ENCODE peak calls at places on chromosomes 11 and 22, in nine cellular contexts. N, P, Z, S, T, H, M, O and D are unnamed samples.

GRCh38 chr22:40182231-40182835 is 4.6 kb downstream of the TNRC6B start:
- DNase-seq in N (no peak), P (peak), Z (no peak), S (no peak), T (no peak), H (no peak), M (no peak), O (no peak), D (peak)

GRCh38 chr11:118618115-118618990 is 10.9 kb downstream of the PHLDB1 start:
- DNase-seq in N (no peak), P (peak), Z (no peak), S (no peak), T (peak), H (no peak), M (peak), O (peak), D (peak)

GRCh38 chr22:48871176-48871840 is 956.4 kb downstream of the BRD1 start:
- DNase-seq in N (no peak), P (no peak), Z (no peak), S (no peak), T (no peak), H (peak), M (no peak), O (no peak), D (no peak)

GRCh38 chr11:68383976-68384501 is 71.6 kb downstream of the LRP5 start:
- DNase-seq in N (no peak), P (peak), Z (peak), S (peak), T (peak), H (peak), M (peak), O (peak), D (no peak)

GRCh38 chr11:19673924-19674390 is 38.7 kb upstream of the NAV2 start:
- DNase-seq in N (no peak), P (peak), Z (peak), S (no peak), T (no peak), H (peak), M (peak), O (peak), D (peak)

GRCh38 chr22:35314161-35314942 is 14.7 kb downstream of the TOM1 start:
- DNase-seq in N (no peak), P (no peak), Z (peak), S (no peak), T (no peak), H (no peak), M (no peak), O (no peak), D (no peak)

GRCh38 chr11:116258821-116259220 is 514.0 kb downstream of the BUD13 start:
- DNase-seq in N (no peak), P (no peak), Z (no peak), S (no peak), T (no peak), H (no peak), M (no peak), O (no peak), D (no peak)

GRCh38 chr11:128246364-128247234 is 340.8 kb downstream of the ETS1 start:
- DNase-seq in N (peak), P (peak), Z (no peak), S (no peak), T (peak), H (peak), M (peak), O (peak), D (peak)

GRCh38 chr22:41030891-41031290 is 61.5 kb upstream of the EP300 start:
- DNase-seq in N (no peak), P (peak), Z (no peak), S (no peak), T (peak), H (no peak), M (peak), O (no peak), D (peak)

DNA sequence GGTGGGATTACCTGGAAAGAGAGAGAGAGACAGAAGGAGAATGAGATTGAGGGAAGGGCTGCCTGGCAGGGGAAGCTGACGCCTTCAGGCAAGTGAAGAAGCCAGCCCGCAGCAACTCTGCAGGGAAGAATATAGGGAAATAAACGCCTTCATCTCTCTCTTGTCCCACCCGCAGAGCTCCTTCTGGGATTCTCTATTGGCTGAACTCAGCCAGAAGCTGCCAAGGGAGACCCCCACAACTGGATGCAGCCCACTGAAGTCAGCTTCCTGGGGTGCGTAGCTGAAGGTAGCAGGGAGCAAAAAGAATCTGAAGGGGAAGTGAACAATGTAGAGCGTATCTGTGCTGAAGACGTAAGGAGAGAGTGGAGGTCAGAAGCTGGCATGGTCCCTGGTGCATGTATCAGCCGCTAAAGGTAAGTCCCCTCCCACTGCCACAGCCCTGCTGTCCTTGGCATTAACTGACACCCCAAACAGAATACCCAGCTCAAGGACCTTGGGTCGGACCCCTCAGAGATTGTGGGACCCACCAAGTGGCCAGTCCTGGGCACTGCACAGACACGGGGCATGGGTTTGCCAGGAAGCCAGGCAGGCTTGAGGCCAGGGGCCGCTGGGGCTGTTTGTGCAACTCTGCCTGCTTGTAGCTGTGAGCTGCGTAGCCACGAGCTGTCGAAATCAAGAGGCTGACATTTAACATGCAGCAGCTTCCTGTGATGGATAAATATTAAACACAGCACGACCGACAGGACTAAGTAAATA is 469.9 kb downstream of the MN1 start:
- DNase-seq in N (no peak), P (peak), Z (peak), S (peak), T (peak), H (peak), M (peak), O (peak), D (no peak)
- TF ChIP-seq CTCF in N (peak), P (peak), Z (peak), S (peak), T (peak), H (peak), M (peak), O (peak), D (peak)

GRCh38 chr22:25900390-25900789 is 158.4 kb downstream of the MYO18B start:
- DNase-seq in N (no peak), P (no peak), Z (no peak), S (no peak), T (no peak), H (no peak), M (no peak), O (no peak), D (no peak)

GRCh38 chr22:25900880-25901279 is 158.9 kb downstream of the MYO18B start:
- DNase-seq in N (no peak), P (no peak), Z (peak), S (no peak), T (no peak), H (no peak), M (no peak), O (peak), D (no peak)

GRCh38 chr22:25899566-25899965 is 157.6 kb downstream of the MYO18B start:
- DNase-seq in N (no peak), P (no peak), Z (no peak), S (no peak), T (no peak), H (no peak), M (no peak), O (no peak), D (no peak)

GRCh38 chr22:25903294-25903693 is 161.3 kb downstream of the MYO18B start:
- DNase-seq in N (no peak), P (no peak), Z (peak), S (peak), T (no peak), H (peak), M (no peak), O (no peak), D (no peak)

GRCh38 chr22:25902402-25902801 is 160.4 kb downstream of the MYO18B start:
- DNase-seq in N (no peak), P (no peak), Z (no peak), S (no peak), T (no peak), H (no peak), M (no peak), O (no peak), D (no peak)
- TF ChIP-seq CTCF in N (no peak), P (no peak), Z (no peak), S (no peak), T (no peak), H (no peak), M (no peak), O (no peak), D (no peak)

GRCh38 chr11:111460752-111461305 is 51.4 kb downstream of the BTG4 start:
- DNase-seq in N (no peak), P (no peak), Z (no peak), S (no peak), T (peak), H (no peak), M (peak), O (no peak), D (peak)
- TF ChIP-seq CTCF in N (no peak), P (no peak), Z (no peak), S (no peak), T (no peak), H (no peak), M (no peak), O (no peak), D (no peak)

DNA sequence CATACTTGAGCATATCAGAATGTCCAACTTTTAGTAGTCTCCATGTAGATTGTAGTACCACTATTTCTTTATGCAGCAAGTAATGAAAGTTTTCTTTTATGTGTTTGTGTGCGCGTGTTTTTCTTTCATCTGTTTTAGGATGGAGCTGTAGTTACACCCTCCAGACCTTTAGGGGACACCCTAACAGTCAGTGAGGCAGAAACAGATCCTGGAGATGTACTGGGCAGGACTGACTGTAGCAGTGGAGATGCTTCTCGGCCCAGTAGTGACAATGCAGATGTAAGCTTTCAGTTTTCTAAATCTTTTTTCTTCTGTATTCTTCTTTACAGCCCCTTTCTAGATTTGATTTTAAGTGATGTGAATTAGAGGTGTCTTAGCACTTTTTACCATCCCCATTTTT is 79.9 kb upstream of the GRIK4 start:
- DNase-seq in N (peak), P (peak), Z (peak), S (peak), T (peak), H (peak), M (peak), O (no peak), D (peak)
- TF ChIP-seq CTCF in N (peak), P (peak), Z (peak), S (peak), T (peak), H (peak), M (peak), O (no peak), D (peak)